ENCODE peak calls at places on chromosomes 2 and 18, in seven cellular contexts. X, K, F, G, P, H and U are unnamed samples. For H3K4me1, the result is how much of the 10 kb centered on the place peaks cover.

GRCh38 chr2:240230424-240230945 is 90.0 kb upstream of the OTOS start:
- DNase-seq in X (no peak), K (no peak), F (no peak), G (no peak), P (no peak), H (no peak), U (no peak)

GRCh38 chr2:131121464-131121863 is 16.3 kb downstream of the PLEKHB2 start:
- DNase-seq in X (no peak), K (no peak), F (no peak), G (no peak), P (no peak), H (no peak), U (no peak)

GRCh38 chr2:109266998-109267854 is 138.2 kb downstream of the SH3RF3 start:
- DNase-seq in X (no peak), K (peak), F (no peak), G (no peak), P (no peak), H (no peak), U (no peak)

GRCh38 chr2:30915485-30915884 is 108.2 kb upstream of the CAPN13 start:
- DNase-seq in X (peak), K (peak), F (peak), G (peak), P (peak), H (no peak), U (peak)

GRCh38 chr2:39139511-39140237 is 18.8 kb upstream of the SOS1 start:
- DNase-seq in X (no peak), K (no peak), F (no peak), G (no peak), P (no peak), H (no peak), U (no peak)

GRCh38 chr2:63544017-63544627 is 44.2 kb downstream of the WDPCP start:
- DNase-seq in X (no peak), K (no peak), F (peak), G (no peak), P (peak), H (no peak), U (no peak)

GRCh38 chr2:30180230-30180629 is 33.4 kb downstream of the YPEL5 start:
- DNase-seq in X (no peak), K (no peak), F (no peak), G (no peak), P (no peak), H (no peak), U (no peak)

GRCh38 chr2:240574386-240575100 is 6.3 kb downstream of the RNPEPL1 start:
- DNase-seq in X (no peak), K (no peak), F (peak), G (no peak), P (no peak), H (no peak), U (no peak)

GRCh38 chr2:39920318-39920775 is 141.3 kb upstream of the THUMPD2 start:
- DNase-seq in X (no peak), K (no peak), F (no peak), G (no peak), P (no peak), H (no peak), U (no peak)

GRCh38 chr2:152383702-152384101 is 48.7 kb downstream of the FMNL2 start:
- DNase-seq in X (no peak), K (no peak), F (no peak), G (no peak), P (no peak), H (no peak), U (no peak)

GRCh38 chr2:84889332-84889731 is 8.4 kb upstream of the TRABD2A start:
- DNase-seq in X (no peak), K (no peak), F (no peak), G (no peak), P (no peak), H (no peak), U (no peak)

GRCh38 chr2:231052494-231053451 is 3.9 kb upstream of the PSMD1 start:
- DNase-seq in X (peak), K (peak), F (peak), G (peak), P (peak), H (no peak), U (peak)

GRCh38 chr2:109692013-109692738 is 78.0 kb downstream of the SOWAHC start:
- DNase-seq in X (no peak), K (no peak), F (no peak), G (no peak), P (no peak), H (no peak), U (no peak)

GRCh38 chr18:22556271-22556990 is 138.7 kb upstream of the CTAGE1 start:
- DNase-seq in X (no peak), K (no peak), F (no peak), G (no peak), P (no peak), H (no peak), U (no peak)

GRCh38 chr18:49630246-49630699 is 68.4 kb downstream of the LIPG start:
- DNase-seq in X (no peak), K (peak), F (no peak), G (no peak), P (no peak), H (no peak), U (no peak)

GRCh38 chr2:219947575-219947974 is 320.1 kb downstream of the SLC4A3 start:
- DNase-seq in X (no peak), K (no peak), F (no peak), G (no peak), P (no peak), H (no peak), U (no peak)

GRCh38 chr18:77709107-77709506 is 459.5 kb downstream of the GALR1 start:
- DNase-seq in X (no peak), K (no peak), F (no peak), G (no peak), P (no peak), H (peak), U (no peak)

GRCh38 chr2:128772671-128773070 is 454.0 kb upstream of the HS6ST1 start:
- DNase-seq in X (peak), K (no peak), F (no peak), G (no peak), P (no peak), H (no peak), U (no peak)

GRCh38 chr2:216802516-216803265 is 57.2 kb downstream of the TNP1 start:
- DNase-seq in X (no peak), K (no peak), F (no peak), G (no peak), P (no peak), H (no peak), U (no peak)

GRCh38 chr18:64271264-64271663 is 122.4 kb upstream of the LINC00305 start:
- DNase-seq in X (no peak), K (no peak), F (no peak), G (no peak), P (no peak), H (no peak), U (no peak)

GRCh38 chr2:182952741-182953450 is 85.4 kb downstream of the NCKAP1 start:
- DNase-seq in X (no peak), K (no peak), F (no peak), G (no peak), P (no peak), H (no peak), U (no peak)

GRCh38 chr2:121650554-121650930 is 1.3 kb upstream of the CLASP1 start:
- DNase-seq in X (no peak), K (no peak), F (peak), G (no peak), P (peak), H (no peak), U (peak)

GRCh38 chr2:127614731-127615130 is 31.2 kb upstream of the GPR17 start:
- DNase-seq in X (peak), K (no peak), F (peak), G (no peak), P (no peak), H (no peak), U (no peak)

GRCh38 chr2:101406867-101407266 is 19.6 kb upstream of the CREG2 start:
- DNase-seq in X (no peak), K (no peak), F (no peak), G (no peak), P (no peak), H (no peak), U (no peak)

GRCh38 chr2:112644933-112645395 is 775 bp upstream of the SLC20A1 start:
- DNase-seq in X (no peak), K (no peak), F (no peak), G (no peak), P (peak), H (no peak), U (no peak)

DNA sequence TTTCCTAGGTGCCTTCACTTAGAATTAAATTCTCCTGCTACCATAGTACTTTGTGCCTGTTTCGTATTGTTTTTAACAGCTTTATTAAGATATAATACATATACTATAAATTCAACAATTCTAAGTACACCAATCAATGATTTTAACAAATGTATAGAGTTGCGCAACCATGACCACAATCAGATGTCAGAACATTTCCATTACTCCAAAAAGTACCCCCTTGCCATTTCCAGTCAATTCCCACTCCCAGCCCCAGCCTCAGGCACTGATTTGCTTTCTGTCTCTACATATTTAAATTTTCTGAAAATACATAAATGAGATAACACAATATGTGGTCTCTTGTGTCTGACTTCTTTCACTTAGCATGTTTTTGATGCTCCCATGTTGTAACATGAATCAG is 193.9 kb downstream of the FIGN start:
- DNase-seq in X (no peak), K (no peak), F (no peak), G (no peak), P (no peak), H (no peak), U (no peak)
- H3K4me3 ChIP-seq in X (no peak), K (no peak), F (no peak), G (no peak), P (no peak), H (no peak), U (no peak)

GRCh38 chr2:199583676-199584075 is 125.9 kb upstream of the SATB2 start:
- DNase-seq in X (no peak), K (no peak), F (no peak), G (no peak), P (no peak), H (no peak), U (no peak)

GRCh38 chr2:199594443-199594842 is 136.7 kb upstream of the SATB2 start:
- DNase-seq in X (no peak), K (no peak), F (no peak), G (no peak), P (no peak), H (no peak), U (no peak)

GRCh38 chr2:199588054-199588453 is 130.3 kb upstream of the SATB2 start:
- DNase-seq in X (no peak), K (no peak), F (no peak), G (no peak), P (no peak), H (no peak), U (no peak)

GRCh38 chr2:199590323-199590915 is 132.7 kb upstream of the SATB2 start:
- DNase-seq in X (no peak), K (no peak), F (no peak), G (no peak), P (no peak), H (no peak), U (no peak)

GRCh38 chr2:199589303-199589702 is 131.6 kb upstream of the SATB2 start:
- DNase-seq in X (no peak), K (no peak), F (no peak), G (no peak), P (no peak), H (no peak), U (no peak)
- TF ChIP-seq YY1 in X (no peak), K (no peak), F (no peak), G (no peak), P (no peak), H (no peak), U (no peak)

DNA sequence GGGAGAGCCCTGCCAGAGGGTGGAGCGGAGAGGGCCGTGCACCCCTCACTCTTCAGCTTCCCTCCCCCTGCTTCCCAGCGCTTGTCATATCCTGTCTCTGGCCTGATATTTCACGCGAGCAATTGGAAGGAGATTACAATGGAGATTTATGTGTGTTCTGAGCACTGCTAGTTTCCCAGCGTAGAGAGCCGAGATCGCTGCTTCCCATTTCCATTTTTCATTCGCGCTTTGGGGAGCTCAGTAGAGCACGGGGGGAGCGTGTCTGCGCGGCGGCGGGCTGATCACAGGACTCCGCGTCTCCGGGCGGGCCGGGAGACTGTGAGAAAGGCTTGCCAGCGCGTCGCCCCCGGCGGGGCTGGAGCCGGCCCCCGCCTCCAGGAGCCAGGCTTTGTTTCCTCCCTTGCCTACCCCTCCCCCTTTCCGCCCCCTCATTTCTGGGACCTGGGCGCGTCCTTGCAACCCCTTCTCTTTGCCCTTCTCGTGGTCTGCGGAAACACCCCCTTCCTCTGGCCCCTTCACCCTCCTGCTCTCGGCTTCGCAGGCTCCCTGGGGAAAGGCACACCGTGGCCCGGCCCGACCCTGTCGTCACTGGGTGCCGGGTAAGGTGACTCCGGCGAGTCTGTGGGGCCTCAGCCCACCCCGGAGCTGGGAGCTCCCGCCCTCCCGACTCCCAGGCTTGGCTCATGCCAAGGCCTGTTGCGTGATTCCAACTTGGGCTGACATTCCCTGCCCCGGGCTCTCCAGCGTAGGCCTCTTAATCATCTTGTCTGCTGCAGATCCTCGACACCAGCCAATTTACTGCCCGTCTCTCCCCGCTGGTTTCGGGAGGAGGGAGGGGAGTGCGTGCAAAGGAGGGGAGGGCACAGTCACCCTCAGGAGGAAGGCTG is 5.8 kb downstream of the DLX2 start:
- DNase-seq in X (peak), K (no peak), F (peak), G (no peak), P (no peak), H (no peak), U (no peak)
- H3K4me1 ChIP-seq in X (under half), K (half or more), F (under half), G (half or more), P (half or more), H (under half), U (under half)

DNA sequence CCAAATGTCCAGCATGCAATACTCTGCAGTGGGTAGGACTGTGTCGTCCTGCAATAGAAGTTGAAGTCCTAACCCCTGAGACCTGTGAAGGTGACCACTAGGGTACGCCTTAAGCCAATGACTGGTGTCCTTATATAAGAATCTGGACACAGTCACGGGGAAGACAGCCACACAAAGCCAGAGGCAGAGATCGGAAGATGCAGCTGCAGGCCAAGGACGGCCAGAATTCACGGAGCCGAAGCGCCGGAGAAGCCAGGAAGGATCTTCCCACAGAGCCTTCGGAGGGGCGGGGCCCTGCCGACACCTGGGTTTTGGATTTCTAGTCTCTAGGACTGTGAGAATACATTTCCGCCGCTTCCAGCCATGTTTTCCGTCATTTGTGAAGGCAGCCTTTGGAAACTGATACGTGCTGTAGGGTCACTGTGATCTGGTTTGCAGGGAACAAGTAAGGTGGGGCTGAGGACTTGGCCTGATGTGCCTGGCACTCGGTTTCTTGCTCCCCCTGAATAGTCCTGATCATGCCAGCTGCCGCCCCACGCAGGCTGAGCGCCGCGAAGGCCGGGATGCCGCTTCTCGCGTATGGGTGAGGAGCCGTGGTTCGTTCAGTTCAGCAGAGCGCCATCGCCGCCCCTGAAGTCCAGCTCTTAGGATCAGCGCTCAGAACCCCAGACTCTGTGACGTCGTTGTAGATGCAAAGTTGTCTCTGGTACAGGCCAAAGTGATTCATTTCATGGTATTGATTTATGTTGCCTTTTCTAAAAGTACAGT is 38.7 kb downstream of the PTGR3 start:
- DNase-seq in X (no peak), K (peak), F (no peak), G (no peak), P (peak), H (no peak), U (no peak)
- H3K4me3 ChIP-seq in X (no peak), K (no peak), F (no peak), G (no peak), P (no peak), H (no peak), U (no peak)

DNA sequence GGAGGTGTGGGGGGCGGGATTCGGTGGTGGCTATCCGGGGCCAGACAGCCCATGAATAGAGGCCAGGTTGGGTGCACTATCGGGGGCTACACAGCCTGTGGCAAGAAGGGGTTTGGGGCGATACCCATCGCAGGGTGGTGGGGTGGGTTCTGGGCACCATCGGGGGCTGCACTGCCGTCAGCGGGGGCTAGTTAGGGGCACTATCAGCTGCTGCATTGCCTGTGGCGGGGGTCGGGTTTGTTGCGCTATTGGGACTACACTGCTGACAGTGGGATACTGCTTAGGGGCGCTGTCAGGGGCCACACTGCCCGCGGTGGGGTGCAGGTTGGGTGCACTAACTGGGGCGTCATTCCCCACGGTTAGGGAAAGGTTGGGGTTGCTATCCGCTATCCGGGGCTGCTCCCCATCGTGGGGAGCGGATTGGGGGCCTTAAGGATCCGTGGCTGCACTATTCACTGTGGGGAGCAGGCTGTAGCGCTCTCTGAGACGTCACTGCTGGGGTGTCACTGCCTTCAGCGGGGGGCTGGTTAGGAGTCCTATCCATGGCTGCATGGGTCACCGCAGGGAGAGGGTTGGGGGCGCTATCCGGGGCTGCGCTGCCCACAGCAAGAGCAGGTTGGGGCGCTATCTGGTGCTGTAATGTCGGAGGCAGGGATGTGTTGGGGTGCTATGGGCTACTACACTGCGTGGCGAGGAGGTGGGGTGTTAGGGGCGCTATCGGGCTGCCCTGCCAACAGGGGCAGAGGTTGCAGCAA is 76.5 kb upstream of the SLC35G4 start:
- DNase-seq in X (no peak), K (no peak), F (no peak), G (no peak), P (no peak), H (no peak), U (no peak)
- TF ChIP-seq YY1 in X (no peak), K (no peak), F (no peak), G (no peak), P (no peak), H (no peak), U (no peak)